ENCODE peak calls at places on chromosome 1, in five cellular contexts. Q is omental fat pad; D is GM23338; I is NCI-H1092 treated with DMSO at 0.1 percent for 48 hours; C is activated naive CD8-positive, alpha-beta T cell treated with anti-CD3 and anti-CD28 coated beads, Interleukin-2, amount 50 U/mL, for 24 hours. H is an unnamed sample.
A peak's percentile ranks its signal among the peaks of the same experiment; 100 is the strongest.

GRCh38 chr1:60740154-60740553 is 342.2 kb upstream of the NFIA start:
- DNase-seq in I (no peak), Q (no peak), C (no peak), D (no peak), H (no peak)

GRCh38 chr1:88433556-88433955 is 250.5 kb upstream of the PKN2 start:
- DNase-seq in D (no peak), C (no peak), I (no peak), Q (no peak), H (no peak)

GRCh38 chr1:109910963-109911798 is 532 bp downstream of the CSF1 start:
- DNase-seq in D (peak; percentile 67), C (peak; percentile 29), Q (no peak), I (no peak), H (no peak)

GRCh38 chr1:81414417-81415087 is 386.2 kb upstream of the ADGRL2 start:
- DNase-seq in I (peak; percentile 58), C (peak; percentile 9), D (peak; percentile 83), Q (peak; percentile 34), H (peak; percentile 8)

GRCh38 chr1:206608108-206608698 is 4.1 kb downstream of the EIF2D start:
- DNase-seq in I (peak; percentile 33), Q (no peak), C (peak; percentile 71), D (peak; percentile 65), H (no peak)

GRCh38 chr1:223358826-223359225 is 5.2 kb downstream of the SUSD4 start:
- DNase-seq in D (peak; percentile 35), Q (no peak), I (no peak), C (no peak), H (no peak)

GRCh38 chr1:167631987-167632680 is 2.1 kb downstream of the RCSD1 start:
- DNase-seq in I (no peak), Q (no peak), D (no peak), C (no peak), H (no peak)

GRCh38 chr1:156623946-156624813 is 5.0 kb downstream of the HAPLN2 start:
- DNase-seq in D (peak; percentile 90), I (peak; percentile 45), Q (no peak), C (peak; percentile 59), H (no peak)

GRCh38 chr1:178411756-178412399 is 84.9 kb downstream of the CLEC20A start:
- DNase-seq in I (no peak), Q (no peak), C (no peak), D (no peak), H (no peak)

GRCh38 chr1:235583511-235584001 is 66.0 kb downstream of the GNG4 start:
- DNase-seq in D (no peak), C (no peak), Q (no peak), I (no peak), H (peak; percentile 4)

GRCh38 chr1:94667716-94668282 is 126.2 kb upstream of the F3 start:
- DNase-seq in Q (no peak), I (no peak), C (no peak), D (no peak), H (no peak)

GRCh38 chr1:78577257-78578100 is 42.8 kb upstream of the IFI44L start:
- DNase-seq in Q (no peak), D (no peak), C (no peak), I (no peak), H (no peak)

GRCh38 chr1:117363591-117364048 is 3.6 kb upstream of the MAN1A2 start:
- DNase-seq in D (no peak), C (no peak), Q (no peak), I (no peak), H (no peak)

GRCh38 chr1:234862944-234863515 is 253.1 kb upstream of the IRF2BP2 start:
- DNase-seq in I (peak; percentile 35), C (no peak), D (no peak), Q (no peak), H (peak; percentile 72)

GRCh38 chr1:65079941-65080340 is 68.1 kb upstream of the AK4 start:
- DNase-seq in Q (no peak), I (no peak), C (no peak), D (no peak), H (no peak)